ENCODE peak calls at places on chromosomes 3 and 15, in eight cellular contexts. H, T, Z, Y, G, E, J and M are unnamed samples.

GRCh38 chr3:66075281-66075680 is 36.6 kb upstream of the MAGI1 start:
- DNase-seq in H (no peak), T (no peak), Z (no peak), Y (no peak), G (no peak), E (peak; percentile 70), J (no peak), M (no peak)

GRCh38 chr3:109685084-109686079 is 348.0 kb upstream of the DPPA4 start:
- DNase-seq in H (peak; percentile 89), T (no peak), Z (peak; percentile 10), Y (no peak), G (peak; percentile 87), E (peak; percentile 100), J (no peak), M (no peak)

GRCh38 chr3:168248383-168249047 is 152.8 kb upstream of the GOLIM4 start:
- DNase-seq in H (peak; percentile 54), T (no peak), Z (no peak), Y (no peak), G (peak; percentile 31), E (peak; percentile 59), J (no peak), M (no peak)

GRCh38 chr15:71730277-71731144 is 79.8 kb upstream of the NR2E3 start:
- DNase-seq in H (no peak), T (no peak), Z (peak; percentile 47), Y (peak; percentile 47), G (peak; percentile 50), E (peak; percentile 75), J (no peak), M (no peak)

GRCh38 chr15:63824570-63824969 is 9.2 kb downstream of the HERC1 start:
- DNase-seq in H (no peak), T (no peak), Z (no peak), Y (no peak), G (no peak), E (no peak), J (no peak), M (no peak)

GRCh38 chr3:197465197-197465995 is 90.4 kb downstream of the BDH1 start:
- DNase-seq in H (no peak), T (no peak), Z (no peak), Y (no peak), G (no peak), E (peak; percentile 39), J (no peak), M (no peak)

GRCh38 chr15:65869954-65870871 is 922 bp downstream of the RAB11A start:
- DNase-seq in H (peak; percentile 76), T (no peak), Z (peak; percentile 73), Y (peak; percentile 36), G (peak; percentile 77), E (peak; percentile 38), J (no peak), M (no peak)

GRCh38 chr15:73985101-73985873 is 6.8 kb downstream of the STOML1 start:
- DNase-seq in H (no peak), T (no peak), Z (no peak), Y (no peak), G (no peak), E (peak; percentile 85), J (no peak), M (no peak)

GRCh38 chr15:100918690-100919480 is at the start of gene LRRK1:
- DNase-seq in H (peak; percentile 79), T (no peak), Z (no peak), Y (no peak), G (peak; percentile 54), E (peak; percentile 54), J (no peak), M (no peak)

GRCh38 chr15:87527416-87527815 is 729.1 kb downstream of the NTRK3 start:
- DNase-seq in H (no peak), T (no peak), Z (peak; percentile 55), Y (no peak), G (no peak), E (peak; percentile 73), J (no peak), M (no peak)

GRCh38 chr3:46778101-46778500 is 60.4 kb upstream of the PRSS50 start:
- DNase-seq in H (no peak), T (no peak), Z (no peak), Y (no peak), G (no peak), E (no peak), J (no peak), M (no peak)

GRCh38 chr3:154188846-154189245 is 67.7 kb downstream of the ARHGEF26 start:
- DNase-seq in H (no peak), T (no peak), Z (no peak), Y (no peak), G (no peak), E (peak; percentile 57), J (no peak), M (no peak)

GRCh38 chr15:59917504-59918157 is 86.5 kb upstream of the FOXB1 start:
- DNase-seq in H (peak; percentile 74), T (peak; percentile 36), Z (peak; percentile 44), Y (peak; percentile 79), G (peak; percentile 49), E (peak; percentile 45), J (peak; percentile 13), M (peak; percentile 46)

GRCh38 chr3:32078864-32079263 is 27.6 kb upstream of the GPD1L start:
- DNase-seq in H (no peak), T (no peak), Z (no peak), Y (no peak), G (no peak), E (no peak), J (no peak), M (no peak)

GRCh38 chr15:72197460-72198409 is at the start of gene GRAMD2A:
- DNase-seq in H (peak; percentile 68), T (no peak), Z (no peak), Y (no peak), G (no peak), E (peak; percentile 57), J (no peak), M (no peak)